ENCODE peak calls at places on chromosome 21, in ten cellular contexts. One of them, this sample, is unnamed.

GRCh38 chr21:45302082-45303061 is 14.7 kb upstream of the POFUT2 start:
- DNase-seq in A549: no peak
- DNase-seq in cardiac muscle cell: no peak
- DNase-seq in body of pancreas: no peak
- DNase-seq in endodermal cell: peak
- DNase-seq in naive thymus-derived CD4-positive, alpha-beta T cell: peak
- DNase-seq in GM23248: no peak
- DNase-seq in heart right ventricle: peak
- DNase-seq in lower lobe of right lung: peak
- DNase-seq in RWPE1: no peak
- DNase-seq in this sample: no peak

GRCh38 chr21:17524635-17525034 is 11.8 kb downstream of the CXADR start:
- DNase-seq in A549: no peak
- DNase-seq in cardiac muscle cell: no peak
- DNase-seq in body of pancreas: no peak
- DNase-seq in endodermal cell: no peak
- DNase-seq in naive thymus-derived CD4-positive, alpha-beta T cell: no peak
- DNase-seq in GM23248: no peak
- DNase-seq in heart right ventricle: no peak
- DNase-seq in lower lobe of right lung: no peak
- DNase-seq in RWPE1: no peak
- DNase-seq in this sample: no peak

GRCh38 chr21:21230672-21231071 is 232.5 kb downstream of the NCAM2 start:
- DNase-seq in A549: no peak
- DNase-seq in cardiac muscle cell: peak
- DNase-seq in body of pancreas: no peak
- DNase-seq in endodermal cell: no peak
- DNase-seq in naive thymus-derived CD4-positive, alpha-beta T cell: no peak
- DNase-seq in GM23248: peak
- DNase-seq in heart right ventricle: no peak
- DNase-seq in lower lobe of right lung: no peak
- DNase-seq in RWPE1: peak
- DNase-seq in this sample: peak

GRCh38 chr21:44892536-44893277 is 19.2 kb upstream of the PTTG1IP start:
- DNase-seq in A549: no peak
- DNase-seq in cardiac muscle cell: peak
- DNase-seq in body of pancreas: peak
- DNase-seq in endodermal cell: peak
- DNase-seq in naive thymus-derived CD4-positive, alpha-beta T cell: peak
- DNase-seq in GM23248: peak
- DNase-seq in heart right ventricle: peak
- DNase-seq in lower lobe of right lung: peak
- DNase-seq in RWPE1: no peak
- DNase-seq in this sample: no peak

GRCh38 chr21:40548134-40548533 is 298.8 kb downstream of the DSCAM start:
- DNase-seq in A549: no peak
- DNase-seq in cardiac muscle cell: no peak
- DNase-seq in body of pancreas: no peak
- DNase-seq in endodermal cell: peak
- DNase-seq in naive thymus-derived CD4-positive, alpha-beta T cell: no peak
- DNase-seq in GM23248: no peak
- DNase-seq in heart right ventricle: no peak
- DNase-seq in lower lobe of right lung: no peak
- DNase-seq in RWPE1: no peak
- DNase-seq in this sample: no peak

GRCh38 chr21:15219866-15220265 is 155.1 kb upstream of the NRIP1 start:
- DNase-seq in A549: no peak
- DNase-seq in cardiac muscle cell: no peak
- DNase-seq in body of pancreas: no peak
- DNase-seq in endodermal cell: no peak
- DNase-seq in naive thymus-derived CD4-positive, alpha-beta T cell: no peak
- DNase-seq in GM23248: no peak
- DNase-seq in heart right ventricle: no peak
- DNase-seq in lower lobe of right lung: no peak
- DNase-seq in RWPE1: no peak
- DNase-seq in this sample: no peak

GRCh38 chr21:42578034-42578433 is 64.4 kb downstream of the SLC37A1 start:
- DNase-seq in A549: no peak
- DNase-seq in cardiac muscle cell: no peak
- DNase-seq in body of pancreas: no peak
- DNase-seq in endodermal cell: no peak
- DNase-seq in naive thymus-derived CD4-positive, alpha-beta T cell: no peak
- DNase-seq in GM23248: no peak
- DNase-seq in heart right ventricle: no peak
- DNase-seq in lower lobe of right lung: peak
- DNase-seq in RWPE1: no peak
- DNase-seq in this sample: no peak

GRCh38 chr21:32206631-32207030 is 72.2 kb downstream of the MIS18A start:
- DNase-seq in A549: no peak
- DNase-seq in cardiac muscle cell: no peak
- DNase-seq in body of pancreas: no peak
- DNase-seq in endodermal cell: no peak
- DNase-seq in naive thymus-derived CD4-positive, alpha-beta T cell: no peak
- DNase-seq in GM23248: peak
- DNase-seq in heart right ventricle: no peak
- DNase-seq in lower lobe of right lung: no peak
- DNase-seq in RWPE1: no peak
- DNase-seq in this sample: no peak

GRCh38 chr21:25997788-25998611 is 172.6 kb downstream of the APP start:
- DNase-seq in A549: no peak
- DNase-seq in cardiac muscle cell: peak
- DNase-seq in body of pancreas: peak
- DNase-seq in endodermal cell: peak
- DNase-seq in naive thymus-derived CD4-positive, alpha-beta T cell: no peak
- DNase-seq in GM23248: no peak
- DNase-seq in heart right ventricle: no peak
- DNase-seq in lower lobe of right lung: no peak
- DNase-seq in RWPE1: no peak
- DNase-seq in this sample: no peak

GRCh38 chr21:42039470-42039901 is 29.3 kb upstream of the ZBTB21 start:
- DNase-seq in A549: no peak
- DNase-seq in cardiac muscle cell: no peak
- DNase-seq in body of pancreas: peak
- DNase-seq in endodermal cell: no peak
- DNase-seq in naive thymus-derived CD4-positive, alpha-beta T cell: no peak
- DNase-seq in GM23248: peak
- DNase-seq in heart right ventricle: no peak
- DNase-seq in lower lobe of right lung: peak
- DNase-seq in RWPE1: no peak
- DNase-seq in this sample: peak

GRCh38 chr21:23016617-23017016 is 2018.4 kb downstream of the NCAM2 start:
- DNase-seq in A549: no peak
- DNase-seq in cardiac muscle cell: peak
- DNase-seq in body of pancreas: no peak
- DNase-seq in endodermal cell: peak
- DNase-seq in naive thymus-derived CD4-positive, alpha-beta T cell: no peak
- DNase-seq in GM23248: no peak
- DNase-seq in heart right ventricle: no peak
- DNase-seq in lower lobe of right lung: no peak
- DNase-seq in RWPE1: no peak
- DNase-seq in this sample: no peak

GRCh38 chr21:45576838-45577737 is 34.8 kb upstream of the SLC19A1 start:
- DNase-seq in A549: no peak
- DNase-seq in cardiac muscle cell: no peak
- DNase-seq in body of pancreas: no peak
- DNase-seq in endodermal cell: peak
- DNase-seq in naive thymus-derived CD4-positive, alpha-beta T cell: no peak
- DNase-seq in GM23248: no peak
- DNase-seq in heart right ventricle: no peak
- DNase-seq in lower lobe of right lung: peak
- DNase-seq in RWPE1: no peak
- DNase-seq in this sample: no peak

GRCh38 chr21:43810505-43811261 is 21.3 kb downstream of the RRP1 start:
- DNase-seq in A549: peak
- DNase-seq in cardiac muscle cell: peak
- DNase-seq in body of pancreas: peak
- DNase-seq in endodermal cell: peak
- DNase-seq in naive thymus-derived CD4-positive, alpha-beta T cell: peak
- DNase-seq in GM23248: peak
- DNase-seq in heart right ventricle: peak
- DNase-seq in lower lobe of right lung: peak
- DNase-seq in RWPE1: peak
- DNase-seq in this sample: no peak

GRCh38 chr21:38293113-38293512 is 36.3 kb downstream of the KCNJ15 start:
- DNase-seq in A549: no peak
- DNase-seq in cardiac muscle cell: no peak
- DNase-seq in body of pancreas: no peak
- DNase-seq in endodermal cell: no peak
- DNase-seq in naive thymus-derived CD4-positive, alpha-beta T cell: no peak
- DNase-seq in GM23248: no peak
- DNase-seq in heart right ventricle: no peak
- DNase-seq in lower lobe of right lung: no peak
- DNase-seq in RWPE1: no peak
- DNase-seq in this sample: no peak

GRCh38 chr21:38290809-38291208 is 34.0 kb downstream of the KCNJ15 start:
- DNase-seq in A549: no peak
- DNase-seq in cardiac muscle cell: no peak
- DNase-seq in body of pancreas: no peak
- DNase-seq in endodermal cell: no peak
- DNase-seq in naive thymus-derived CD4-positive, alpha-beta T cell: no peak
- DNase-seq in GM23248: no peak
- DNase-seq in heart right ventricle: no peak
- DNase-seq in lower lobe of right lung: no peak
- DNase-seq in RWPE1: no peak
- DNase-seq in this sample: no peak

GRCh38 chr21:38293765-38294164 is 37.0 kb downstream of the KCNJ15 start:
- DNase-seq in A549: no peak
- DNase-seq in cardiac muscle cell: no peak
- DNase-seq in body of pancreas: no peak
- DNase-seq in endodermal cell: no peak
- DNase-seq in naive thymus-derived CD4-positive, alpha-beta T cell: no peak
- DNase-seq in GM23248: no peak
- DNase-seq in heart right ventricle: peak
- DNase-seq in lower lobe of right lung: no peak
- DNase-seq in RWPE1: no peak
- DNase-seq in this sample: no peak

GRCh38 chr21:38289697-38290096 is 32.9 kb downstream of the KCNJ15 start:
- DNase-seq in A549: no peak
- DNase-seq in cardiac muscle cell: no peak
- DNase-seq in body of pancreas: no peak
- DNase-seq in endodermal cell: no peak
- DNase-seq in naive thymus-derived CD4-positive, alpha-beta T cell: no peak
- DNase-seq in GM23248: peak
- DNase-seq in heart right ventricle: no peak
- DNase-seq in lower lobe of right lung: peak
- DNase-seq in RWPE1: peak
- DNase-seq in this sample: peak

DNA sequence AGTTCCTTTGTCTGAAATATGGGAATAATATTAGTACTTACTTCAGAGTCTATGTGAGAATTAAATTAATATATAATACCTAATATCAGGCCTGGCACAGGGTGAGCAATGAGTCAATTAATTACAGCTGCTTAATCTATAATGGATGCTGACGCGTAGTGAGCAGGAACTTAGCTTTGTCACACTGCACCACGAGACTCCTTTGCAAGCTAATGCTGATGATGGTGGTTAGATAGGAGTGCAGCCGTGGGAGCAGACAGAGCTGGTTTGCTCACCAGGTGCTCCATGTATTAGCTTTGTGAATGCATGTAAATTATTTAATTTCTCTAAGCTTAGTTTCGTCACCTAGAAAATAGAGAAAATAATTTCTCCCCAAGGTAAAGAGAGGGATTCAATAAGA is 35.1 kb downstream of the KCNJ15 start:
- DNase-seq in A549: no peak
- DNase-seq in cardiac muscle cell: no peak
- DNase-seq in body of pancreas: no peak
- DNase-seq in endodermal cell: no peak
- DNase-seq in naive thymus-derived CD4-positive, alpha-beta T cell: no peak
- DNase-seq in GM23248: no peak
- DNase-seq in heart right ventricle: no peak
- DNase-seq in lower lobe of right lung: no peak
- DNase-seq in RWPE1: no peak
- DNase-seq in this sample: no peak
- H3K27ac ChIP-seq in A549: peak
- H3K27ac ChIP-seq in cardiac muscle cell: no peak
- H3K27ac ChIP-seq in body of pancreas: no peak
- H3K27ac ChIP-seq in endodermal cell: no peak
- H3K27ac ChIP-seq in naive thymus-derived CD4-positive, alpha-beta T cell: no peak
- H3K27ac ChIP-seq in GM23248: peak
- H3K27ac ChIP-seq in heart right ventricle: peak
- H3K27ac ChIP-seq in lower lobe of right lung: no peak
- H3K27ac ChIP-seq in RWPE1: peak
- H3K27ac ChIP-seq in this sample: peak

GRCh38 chr21:16514316-16514715 is 784.5 kb downstream of the USP25 start:
- DNase-seq in A549: no peak
- DNase-seq in cardiac muscle cell: no peak
- DNase-seq in body of pancreas: no peak
- DNase-seq in endodermal cell: no peak
- DNase-seq in naive thymus-derived CD4-positive, alpha-beta T cell: no peak
- DNase-seq in GM23248: no peak
- DNase-seq in heart right ventricle: no peak
- DNase-seq in lower lobe of right lung: no peak
- DNase-seq in RWPE1: no peak
- DNase-seq in this sample: peak

DNA sequence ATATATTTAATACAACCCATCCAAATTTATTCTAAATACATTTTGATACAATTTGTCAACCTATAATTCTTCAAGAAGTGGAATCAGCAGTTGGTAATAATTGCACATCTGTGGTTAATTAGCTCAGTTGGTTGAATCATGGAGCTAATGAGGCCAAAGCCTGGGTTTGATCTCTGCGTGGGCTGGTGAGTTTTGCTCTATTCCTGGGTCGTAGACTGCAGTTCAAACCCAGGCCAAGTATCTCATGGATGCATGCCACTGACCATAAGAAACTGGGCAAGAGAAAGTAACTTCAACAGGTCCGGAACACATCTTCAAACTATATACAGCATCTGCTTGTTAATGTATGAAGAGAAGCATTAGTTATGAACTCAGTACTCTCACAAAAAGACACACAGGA is 779.7 kb downstream of the USP25 start:
- DNase-seq in A549: no peak
- DNase-seq in cardiac muscle cell: no peak
- DNase-seq in body of pancreas: no peak
- DNase-seq in endodermal cell: no peak
- DNase-seq in naive thymus-derived CD4-positive, alpha-beta T cell: no peak
- DNase-seq in GM23248: peak
- DNase-seq in heart right ventricle: no peak
- DNase-seq in lower lobe of right lung: no peak
- DNase-seq in RWPE1: no peak
- DNase-seq in this sample: no peak
- H3K27ac ChIP-seq in A549: no peak
- H3K27ac ChIP-seq in cardiac muscle cell: peak
- H3K27ac ChIP-seq in body of pancreas: no peak
- H3K27ac ChIP-seq in endodermal cell: no peak
- H3K27ac ChIP-seq in naive thymus-derived CD4-positive, alpha-beta T cell: no peak
- H3K27ac ChIP-seq in GM23248: peak
- H3K27ac ChIP-seq in heart right ventricle: peak
- H3K27ac ChIP-seq in lower lobe of right lung: no peak
- H3K27ac ChIP-seq in RWPE1: no peak
- H3K27ac ChIP-seq in this sample: no peak

GRCh38 chr21:28337319-28337718 is 655.4 kb downstream of the LTN1 start:
- DNase-seq in A549: no peak
- DNase-seq in cardiac muscle cell: peak
- DNase-seq in body of pancreas: no peak
- DNase-seq in endodermal cell: no peak
- DNase-seq in naive thymus-derived CD4-positive, alpha-beta T cell: no peak
- DNase-seq in GM23248: peak
- DNase-seq in heart right ventricle: no peak
- DNase-seq in lower lobe of right lung: no peak
- DNase-seq in RWPE1: peak
- DNase-seq in this sample: peak
- H3K27ac ChIP-seq in A549: no peak
- H3K27ac ChIP-seq in cardiac muscle cell: peak
- H3K27ac ChIP-seq in body of pancreas: no peak
- H3K27ac ChIP-seq in endodermal cell: no peak
- H3K27ac ChIP-seq in naive thymus-derived CD4-positive, alpha-beta T cell: no peak
- H3K27ac ChIP-seq in GM23248: peak
- H3K27ac ChIP-seq in heart right ventricle: peak
- H3K27ac ChIP-seq in lower lobe of right lung: no peak
- H3K27ac ChIP-seq in RWPE1: no peak
- H3K27ac ChIP-seq in this sample: no peak

GRCh38 chr21:29347274-29347681 is 48.6 kb downstream of the BACH1 start:
- DNase-seq in A549: no peak
- DNase-seq in cardiac muscle cell: no peak
- DNase-seq in body of pancreas: no peak
- DNase-seq in endodermal cell: no peak
- DNase-seq in naive thymus-derived CD4-positive, alpha-beta T cell: no peak
- DNase-seq in GM23248: peak
- DNase-seq in heart right ventricle: no peak
- DNase-seq in lower lobe of right lung: no peak
- DNase-seq in RWPE1: no peak
- DNase-seq in this sample: no peak
- H3K27ac ChIP-seq in A549: no peak
- H3K27ac ChIP-seq in cardiac muscle cell: peak
- H3K27ac ChIP-seq in body of pancreas: no peak
- H3K27ac ChIP-seq in endodermal cell: no peak
- H3K27ac ChIP-seq in naive thymus-derived CD4-positive, alpha-beta T cell: no peak
- H3K27ac ChIP-seq in GM23248: peak
- H3K27ac ChIP-seq in heart right ventricle: peak
- H3K27ac ChIP-seq in lower lobe of right lung: no peak
- H3K27ac ChIP-seq in RWPE1: peak
- H3K27ac ChIP-seq in this sample: no peak